ENCODE peak calls at places on chromosomes 12 and 14, in seven cellular contexts. One of them, this sample, is unnamed.

GRCh38 chr12:123445388-123446344 is 9.2 kb upstream of the RILPL2 start:
- DNase-seq in neural crest cell: no peak
- DNase-seq in GM20000: no peak
- DNase-seq in epithelial cell of esophagus: no peak
- DNase-seq in nephron progenitor cell: no peak
- DNase-seq in mammary epithelial cell: no peak
- DNase-seq in tibial artery: peak
- DNase-seq in this sample: no peak

GRCh38 chr14:85428926-85429325 is 101.0 kb upstream of the FLRT2 start:
- DNase-seq in epithelial cell of esophagus: no peak
- DNase-seq in tibial artery: no peak
- DNase-seq in mammary epithelial cell: peak
- DNase-seq in GM20000: no peak
- DNase-seq in nephron progenitor cell: no peak
- DNase-seq in neural crest cell: no peak
- DNase-seq in this sample: no peak

GRCh38 chr12:28421374-28421773 is 231.1 kb downstream of the CCDC91 start:
- DNase-seq in neural crest cell: no peak
- DNase-seq in mammary epithelial cell: no peak
- DNase-seq in tibial artery: no peak
- DNase-seq in nephron progenitor cell: no peak
- DNase-seq in GM20000: no peak
- DNase-seq in epithelial cell of esophagus: no peak
- DNase-seq in this sample: no peak

GRCh38 chr12:106145539-106146447 is 7.0 kb upstream of the NUAK1 start:
- DNase-seq in mammary epithelial cell: no peak
- DNase-seq in epithelial cell of esophagus: no peak
- DNase-seq in nephron progenitor cell: no peak
- DNase-seq in tibial artery: no peak
- DNase-seq in GM20000: no peak
- DNase-seq in neural crest cell: no peak
- DNase-seq in this sample: no peak

GRCh38 chr12:119419371-119419770 is 84.8 kb downstream of the CCDC60 start:
- DNase-seq in mammary epithelial cell: no peak
- DNase-seq in nephron progenitor cell: no peak
- DNase-seq in tibial artery: no peak
- DNase-seq in GM20000: no peak
- DNase-seq in epithelial cell of esophagus: no peak
- DNase-seq in neural crest cell: no peak
- DNase-seq in this sample: no peak

GRCh38 chr14:91829511-91829910 is 37.8 kb downstream of the TC2N start:
- DNase-seq in tibial artery: no peak
- DNase-seq in GM20000: no peak
- DNase-seq in epithelial cell of esophagus: no peak
- DNase-seq in mammary epithelial cell: peak
- DNase-seq in nephron progenitor cell: no peak
- DNase-seq in neural crest cell: no peak
- DNase-seq in this sample: no peak

GRCh38 chr12:109277899-109278762 is 31.0 kb downstream of the FOXN4 start:
- DNase-seq in neural crest cell: no peak
- DNase-seq in GM20000: no peak
- DNase-seq in nephron progenitor cell: no peak
- DNase-seq in mammary epithelial cell: peak
- DNase-seq in epithelial cell of esophagus: peak
- DNase-seq in tibial artery: no peak
- DNase-seq in this sample: peak

GRCh38 chr12:117514016-117514415 is 152.6 kb upstream of the NOS1 start:
- DNase-seq in GM20000: no peak
- DNase-seq in neural crest cell: no peak
- DNase-seq in nephron progenitor cell: no peak
- DNase-seq in tibial artery: no peak
- DNase-seq in mammary epithelial cell: no peak
- DNase-seq in epithelial cell of esophagus: no peak
- DNase-seq in this sample: no peak

GRCh38 chr12:1013618-1014489 is 22.8 kb downstream of the ERC1 start:
- DNase-seq in nephron progenitor cell: no peak
- DNase-seq in mammary epithelial cell: peak
- DNase-seq in GM20000: no peak
- DNase-seq in tibial artery: no peak
- DNase-seq in epithelial cell of esophagus: peak
- DNase-seq in neural crest cell: no peak
- DNase-seq in this sample: peak

GRCh38 chr14:91142214-91142668 is 28.4 kb downstream of the DGLUCY start:
- DNase-seq in nephron progenitor cell: no peak
- DNase-seq in epithelial cell of esophagus: no peak
- DNase-seq in mammary epithelial cell: no peak
- DNase-seq in neural crest cell: no peak
- DNase-seq in tibial artery: no peak
- DNase-seq in GM20000: peak
- DNase-seq in this sample: no peak

GRCh38 chr12:5439788-5440300 is 7.9 kb downstream of the NTF3 start:
- DNase-seq in epithelial cell of esophagus: peak
- DNase-seq in nephron progenitor cell: no peak
- DNase-seq in tibial artery: no peak
- DNase-seq in neural crest cell: no peak
- DNase-seq in GM20000: no peak
- DNase-seq in mammary epithelial cell: no peak
- DNase-seq in this sample: no peak

GRCh38 chr14:103694572-103695026 is 20.7 kb downstream of the XRCC3 start:
- DNase-seq in epithelial cell of esophagus: no peak
- DNase-seq in nephron progenitor cell: no peak
- DNase-seq in GM20000: no peak
- DNase-seq in tibial artery: no peak
- DNase-seq in mammary epithelial cell: no peak
- DNase-seq in neural crest cell: no peak
- DNase-seq in this sample: no peak

GRCh38 chr14:68616255-68616902 is 176.5 kb downstream of the ZFP36L1 start:
- DNase-seq in mammary epithelial cell: no peak
- DNase-seq in GM20000: no peak
- DNase-seq in tibial artery: no peak
- DNase-seq in neural crest cell: no peak
- DNase-seq in epithelial cell of esophagus: peak
- DNase-seq in nephron progenitor cell: no peak
- DNase-seq in this sample: peak

GRCh38 chr12:6827437-6827894 is 741 bp upstream of the P3H3 start:
- DNase-seq in neural crest cell: peak
- DNase-seq in tibial artery: peak
- DNase-seq in mammary epithelial cell: peak
- DNase-seq in GM20000: peak
- DNase-seq in nephron progenitor cell: peak
- DNase-seq in epithelial cell of esophagus: peak
- DNase-seq in this sample: peak

GRCh38 chr14:22555573-22556011 is 33.4 kb downstream of the DAD1 start:
- DNase-seq in epithelial cell of esophagus: peak
- DNase-seq in nephron progenitor cell: no peak
- DNase-seq in GM20000: no peak
- DNase-seq in mammary epithelial cell: peak
- DNase-seq in tibial artery: no peak
- DNase-seq in neural crest cell: no peak
- DNase-seq in this sample: peak

GRCh38 chr14:30875788-30876053 is 1.4 kb downstream of the COCH start:
- DNase-seq in tibial artery: no peak
- DNase-seq in mammary epithelial cell: no peak
- DNase-seq in nephron progenitor cell: no peak
- DNase-seq in neural crest cell: no peak
- DNase-seq in epithelial cell of esophagus: no peak
- DNase-seq in GM20000: no peak
- DNase-seq in this sample: no peak

GRCh38 chr12:121812921-121813896 is 9.4 kb downstream of the SETD1B start:
- DNase-seq in GM20000: no peak
- DNase-seq in tibial artery: peak
- DNase-seq in mammary epithelial cell: no peak
- DNase-seq in nephron progenitor cell: no peak
- DNase-seq in neural crest cell: no peak
- DNase-seq in epithelial cell of esophagus: peak
- DNase-seq in this sample: peak

GRCh38 chr12:27652174-27652763 is 44.0 kb upstream of the REP15 start:
- DNase-seq in epithelial cell of esophagus: peak
- DNase-seq in neural crest cell: peak
- DNase-seq in nephron progenitor cell: peak
- DNase-seq in GM20000: peak
- DNase-seq in tibial artery: no peak
- DNase-seq in mammary epithelial cell: peak
- DNase-seq in this sample: peak

GRCh38 chr12:67222302-67222701 is 46.9 kb upstream of the CAND1 start:
- DNase-seq in mammary epithelial cell: peak
- DNase-seq in GM20000: no peak
- DNase-seq in nephron progenitor cell: no peak
- DNase-seq in tibial artery: no peak
- DNase-seq in epithelial cell of esophagus: peak
- DNase-seq in neural crest cell: no peak
- DNase-seq in this sample: peak

GRCh38 chr12:114134922-114135321 is 168.8 kb upstream of the RBM19 start:
- DNase-seq in epithelial cell of esophagus: no peak
- DNase-seq in mammary epithelial cell: no peak
- DNase-seq in nephron progenitor cell: no peak
- DNase-seq in GM20000: no peak
- DNase-seq in tibial artery: no peak
- DNase-seq in neural crest cell: no peak
- DNase-seq in this sample: no peak

GRCh38 chr12:114136656-114137055 is 170.5 kb upstream of the RBM19 start:
- DNase-seq in tibial artery: no peak
- DNase-seq in nephron progenitor cell: no peak
- DNase-seq in GM20000: no peak
- DNase-seq in neural crest cell: no peak
- DNase-seq in mammary epithelial cell: no peak
- DNase-seq in epithelial cell of esophagus: no peak
- DNase-seq in this sample: no peak

DNA sequence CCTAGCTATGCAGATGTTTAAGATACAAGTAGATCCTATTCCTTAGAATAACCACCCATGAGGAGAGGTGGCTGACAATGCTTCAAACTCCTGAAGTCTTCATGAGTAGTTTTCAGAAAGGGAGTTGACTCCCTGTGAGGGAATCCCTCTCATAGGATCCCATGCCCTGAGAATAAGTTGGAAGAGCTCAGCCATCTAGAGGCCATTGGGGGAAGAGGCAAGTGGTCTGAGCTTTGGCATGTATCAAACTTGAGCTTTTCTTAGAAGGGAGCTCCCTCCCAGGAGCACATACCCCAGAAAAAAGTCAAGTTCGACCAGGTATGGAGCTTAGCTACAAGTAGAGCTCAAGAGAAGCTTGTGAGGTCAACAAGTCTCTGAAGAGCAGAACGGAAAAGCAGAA is 165.7 kb upstream of the RBM19 start:
- DNase-seq in GM20000: no peak
- DNase-seq in mammary epithelial cell: no peak
- DNase-seq in epithelial cell of esophagus: no peak
- DNase-seq in nephron progenitor cell: no peak
- DNase-seq in neural crest cell: no peak
- DNase-seq in tibial artery: no peak
- DNase-seq in this sample: no peak
- TF ChIP-seq CTCF in GM20000: no peak
- TF ChIP-seq CTCF in mammary epithelial cell: no peak
- TF ChIP-seq CTCF in epithelial cell of esophagus: no peak
- TF ChIP-seq CTCF in nephron progenitor cell: no peak
- TF ChIP-seq CTCF in neural crest cell: no peak
- TF ChIP-seq CTCF in tibial artery: no peak
- TF ChIP-seq CTCF in this sample: no peak

DNA sequence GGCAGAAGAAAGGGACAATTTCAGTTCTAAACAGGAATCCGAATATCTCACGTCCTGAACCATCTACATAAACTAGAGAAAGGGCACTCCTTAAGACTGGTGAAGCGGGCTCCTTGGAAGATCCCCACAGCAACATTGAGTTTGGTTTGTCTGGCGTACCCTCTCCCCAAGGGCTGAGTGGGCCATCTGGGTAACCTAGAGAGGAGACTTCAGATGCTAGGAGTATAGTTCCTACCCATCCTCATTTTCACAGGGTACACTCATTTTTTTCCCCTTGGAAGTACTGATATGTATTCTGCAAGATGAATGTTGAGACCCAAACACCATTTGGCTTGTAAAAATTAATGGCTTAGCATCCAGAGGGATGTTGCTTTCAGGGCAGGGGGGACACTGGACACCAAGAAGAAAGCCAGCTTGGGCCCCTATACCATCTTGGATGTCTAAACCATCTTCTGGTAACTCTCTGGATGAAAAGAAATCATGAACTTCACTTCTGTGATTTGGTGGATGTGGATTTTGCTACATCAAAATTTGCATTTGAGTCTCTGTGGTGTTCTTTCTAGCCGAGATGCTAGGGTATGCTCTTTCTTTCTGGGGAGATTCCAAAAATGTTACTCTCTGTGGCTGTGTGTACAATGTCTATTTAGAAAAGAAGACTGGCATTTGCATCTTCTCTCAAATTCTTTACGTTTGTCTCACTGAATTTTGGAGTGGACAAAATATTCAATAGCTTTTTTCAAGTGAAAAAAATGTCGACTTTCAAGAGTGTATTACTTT is 97.7 kb downstream of the ETV6 start:
- DNase-seq in epithelial cell of esophagus: no peak
- DNase-seq in neural crest cell: no peak
- DNase-seq in GM20000: no peak
- DNase-seq in tibial artery: no peak
- DNase-seq in nephron progenitor cell: no peak
- DNase-seq in mammary epithelial cell: no peak
- DNase-seq in this sample: no peak
- TF ChIP-seq CTCF in epithelial cell of esophagus: no peak
- TF ChIP-seq CTCF in neural crest cell: no peak
- TF ChIP-seq CTCF in GM20000: no peak
- TF ChIP-seq CTCF in tibial artery: no peak
- TF ChIP-seq CTCF in nephron progenitor cell: no peak
- TF ChIP-seq CTCF in mammary epithelial cell: no peak
- TF ChIP-seq CTCF in this sample: no peak

GRCh38 chr14:95597784-95598204 is 62.9 kb downstream of the GLRX5 start:
- DNase-seq in nephron progenitor cell: peak
- DNase-seq in neural crest cell: peak
- DNase-seq in epithelial cell of esophagus: peak
- DNase-seq in mammary epithelial cell: peak
- DNase-seq in tibial artery: no peak
- DNase-seq in GM20000: peak
- DNase-seq in this sample: no peak
- TF ChIP-seq CTCF in nephron progenitor cell: no peak
- TF ChIP-seq CTCF in neural crest cell: no peak
- TF ChIP-seq CTCF in epithelial cell of esophagus: no peak
- TF ChIP-seq CTCF in mammary epithelial cell: no peak
- TF ChIP-seq CTCF in tibial artery: no peak
- TF ChIP-seq CTCF in GM20000: no peak
- TF ChIP-seq CTCF in this sample: no peak

DNA sequence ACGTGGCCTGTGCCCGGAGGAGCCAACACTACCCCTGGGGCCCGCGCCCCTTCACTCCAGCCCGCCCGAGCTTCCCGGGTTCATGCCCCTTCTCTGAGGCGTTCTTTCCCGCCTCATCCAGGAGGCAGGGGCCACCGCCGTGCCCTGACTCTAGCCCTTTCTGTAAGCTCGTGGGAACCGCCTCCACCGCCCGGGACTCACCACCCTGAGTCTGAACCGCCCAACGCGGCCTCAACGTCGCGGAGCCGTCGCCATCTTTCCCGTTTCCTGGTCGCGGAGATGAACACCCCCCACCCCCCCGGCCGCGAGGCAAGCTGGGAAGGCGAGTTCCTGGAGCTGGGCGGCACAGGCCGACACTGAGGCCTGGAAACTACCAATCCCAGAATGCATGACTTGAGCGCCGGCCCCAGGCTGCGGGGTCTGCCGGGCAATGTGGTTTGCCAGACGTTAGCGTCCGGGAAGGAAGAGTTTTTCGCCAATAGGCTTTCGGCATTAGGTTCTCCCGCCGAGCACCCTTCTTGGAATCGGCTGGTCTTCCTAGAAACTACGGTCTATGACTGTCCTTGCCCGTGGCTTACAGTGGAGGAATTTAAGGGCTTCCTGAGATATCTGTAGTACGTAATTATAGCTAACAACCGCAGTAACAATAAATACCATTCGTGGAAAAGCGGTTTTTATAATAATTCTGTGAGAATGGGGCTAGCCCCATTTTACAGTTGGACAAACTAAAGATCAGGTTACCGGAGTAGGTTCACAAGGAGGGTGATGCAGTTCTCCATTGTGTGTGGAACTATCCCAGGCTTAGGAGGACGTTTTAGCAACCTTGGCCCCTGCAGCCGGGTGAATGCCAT is at the start of gene DDX23:
- DNase-seq in neural crest cell: peak
- DNase-seq in epithelial cell of esophagus: peak
- DNase-seq in nephron progenitor cell: peak
- DNase-seq in mammary epithelial cell: peak
- DNase-seq in GM20000: peak
- DNase-seq in tibial artery: peak
- DNase-seq in this sample: peak
- TF ChIP-seq CTCF in neural crest cell: no peak
- TF ChIP-seq CTCF in epithelial cell of esophagus: no peak
- TF ChIP-seq CTCF in nephron progenitor cell: no peak
- TF ChIP-seq CTCF in mammary epithelial cell: no peak
- TF ChIP-seq CTCF in GM20000: no peak
- TF ChIP-seq CTCF in tibial artery: no peak
- TF ChIP-seq CTCF in this sample: no peak